ENCODE peak calls at places on chromosomes 1 and 21, in four cellular contexts. One of them, this sample, is unnamed. For H3K36me3, the result is how much of the 10 kb centered on the place peaks cover.

GRCh38 chr1:230682882-230683610 is 30.9 kb downstream of the AGT start:
- DNase-seq in psoas muscle: no peak
- DNase-seq in suprapubic skin: no peak
- DNase-seq in NT2/D1: no peak
- DNase-seq in this sample: no peak

GRCh38 chr1:53807916-53808315 is 30.2 kb downstream of the NDC1 start:
- DNase-seq in psoas muscle: no peak
- DNase-seq in suprapubic skin: no peak
- DNase-seq in NT2/D1: no peak
- DNase-seq in this sample: no peak

GRCh38 chr1:190124068-190124467 is 353.6 kb downstream of the BRINP3 start:
- DNase-seq in psoas muscle: no peak
- DNase-seq in suprapubic skin: no peak
- DNase-seq in NT2/D1: no peak
- DNase-seq in this sample: no peak

GRCh38 chr1:6041432-6042062 is 4.1 kb upstream of the KCNAB2 start:
- DNase-seq in psoas muscle: peak
- DNase-seq in suprapubic skin: no peak
- DNase-seq in NT2/D1: no peak
- DNase-seq in this sample: no peak

GRCh38 chr1:165573787-165574186 is 30.0 kb downstream of the LRRC52 start:
- DNase-seq in psoas muscle: no peak
- DNase-seq in suprapubic skin: no peak
- DNase-seq in NT2/D1: no peak
- DNase-seq in this sample: no peak

GRCh38 chr1:223350361-223350908 is 13.5 kb downstream of the SUSD4 start:
- DNase-seq in psoas muscle: no peak
- DNase-seq in suprapubic skin: no peak
- DNase-seq in NT2/D1: no peak
- DNase-seq in this sample: no peak

GRCh38 chr1:90262286-90262685 is 267.4 kb downstream of the ZNF326 start:
- DNase-seq in psoas muscle: no peak
- DNase-seq in suprapubic skin: no peak
- DNase-seq in NT2/D1: no peak
- DNase-seq in this sample: no peak

GRCh38 chr1:71252900-71253299 is 172.1 kb upstream of the ZRANB2 start:
- DNase-seq in psoas muscle: no peak
- DNase-seq in suprapubic skin: no peak
- DNase-seq in NT2/D1: no peak
- DNase-seq in this sample: no peak

GRCh38 chr1:78095618-78096416 is 50.1 kb downstream of the GIPC2 start:
- DNase-seq in psoas muscle: no peak
- DNase-seq in suprapubic skin: no peak
- DNase-seq in NT2/D1: no peak
- DNase-seq in this sample: no peak

GRCh38 chr21:15631342-15631741 is 98.4 kb upstream of the USP25 start:
- DNase-seq in psoas muscle: no peak
- DNase-seq in suprapubic skin: no peak
- DNase-seq in NT2/D1: no peak
- DNase-seq in this sample: no peak

GRCh38 chr1:232062967-232063366 is 436.4 kb downstream of the DISC1 start:
- DNase-seq in psoas muscle: no peak
- DNase-seq in suprapubic skin: no peak
- DNase-seq in NT2/D1: no peak
- DNase-seq in this sample: no peak

GRCh38 chr21:39313457-39314154 is at the start of gene BRWD1:
- DNase-seq in psoas muscle: peak
- DNase-seq in suprapubic skin: peak
- DNase-seq in NT2/D1: peak
- DNase-seq in this sample: no peak

GRCh38 chr1:58011978-58012377 is 534.5 kb downstream of the OMA1 start:
- DNase-seq in psoas muscle: no peak
- DNase-seq in suprapubic skin: no peak
- DNase-seq in NT2/D1: no peak
- DNase-seq in this sample: no peak

GRCh38 chr1:40317394-40318074 is 448 bp upstream of the COL9A2 start:
- DNase-seq in psoas muscle: no peak
- DNase-seq in suprapubic skin: no peak
- DNase-seq in NT2/D1: no peak
- DNase-seq in this sample: peak

GRCh38 chr1:57321776-57322175 is 102.1 kb downstream of the DAB1 start:
- DNase-seq in psoas muscle: no peak
- DNase-seq in suprapubic skin: no peak
- DNase-seq in NT2/D1: no peak
- DNase-seq in this sample: no peak

GRCh38 chr1:199054706-199055105 is 415.9 kb downstream of the PTPRC start:
- DNase-seq in psoas muscle: no peak
- DNase-seq in suprapubic skin: no peak
- DNase-seq in NT2/D1: no peak
- DNase-seq in this sample: no peak

GRCh38 chr1:150663322-150663721 is 33.6 kb downstream of the GOLPH3L start:
- DNase-seq in psoas muscle: no peak
- DNase-seq in suprapubic skin: no peak
- DNase-seq in NT2/D1: no peak
- DNase-seq in this sample: no peak

GRCh38 chr1:241627453-241628329 is 12.5 kb downstream of the CHML start:
- DNase-seq in psoas muscle: no peak
- DNase-seq in suprapubic skin: no peak
- DNase-seq in NT2/D1: no peak
- DNase-seq in this sample: no peak

GRCh38 chr1:59054172-59054571 is 242.7 kb upstream of the FGGY start:
- DNase-seq in psoas muscle: no peak
- DNase-seq in suprapubic skin: no peak
- DNase-seq in NT2/D1: no peak
- DNase-seq in this sample: no peak

GRCh38 chr1:25030674-25031589 is 100.9 kb upstream of the RUNX3 start:
- DNase-seq in psoas muscle: no peak
- DNase-seq in suprapubic skin: no peak
- DNase-seq in NT2/D1: no peak
- DNase-seq in this sample: no peak

GRCh38 chr1:199046618-199047017 is 407.8 kb downstream of the PTPRC start:
- DNase-seq in psoas muscle: no peak
- DNase-seq in suprapubic skin: no peak
- DNase-seq in NT2/D1: no peak
- DNase-seq in this sample: no peak

GRCh38 chr1:230087722-230088115 is 20.7 kb downstream of the GALNT2 start:
- DNase-seq in psoas muscle: no peak
- DNase-seq in suprapubic skin: no peak
- DNase-seq in NT2/D1: no peak
- DNase-seq in this sample: no peak

GRCh38 chr1:116477428-116477827 is 93.4 kb downstream of the CD58 start:
- DNase-seq in psoas muscle: no peak
- DNase-seq in suprapubic skin: no peak
- DNase-seq in NT2/D1: no peak
- DNase-seq in this sample: no peak

GRCh38 chr1:96487404-96487803 is 234.2 kb upstream of the PTBP2 start:
- DNase-seq in psoas muscle: no peak
- DNase-seq in suprapubic skin: no peak
- DNase-seq in NT2/D1: no peak
- DNase-seq in this sample: no peak

DNA sequence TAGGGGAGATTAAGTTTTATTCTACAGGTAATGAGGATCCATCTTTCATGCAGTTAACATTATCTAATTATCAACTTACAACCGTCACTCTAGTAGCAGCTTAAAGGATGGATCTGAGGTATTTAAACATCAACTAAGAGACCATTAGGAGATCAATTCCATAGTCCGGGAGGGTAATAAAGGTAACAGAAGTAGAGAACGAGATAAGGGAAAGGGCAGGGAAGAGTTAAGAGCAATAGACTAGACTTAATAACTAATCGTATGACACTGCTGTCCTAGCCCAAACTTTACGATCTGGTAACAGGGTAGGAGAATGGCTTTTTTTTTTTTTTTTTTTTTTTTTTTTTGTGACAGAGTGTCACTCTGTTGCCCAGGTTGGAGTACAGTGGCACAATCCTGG is 19.5 kb upstream of the CCDC17 start:
- DNase-seq in psoas muscle: no peak
- DNase-seq in suprapubic skin: no peak
- DNase-seq in NT2/D1: no peak
- DNase-seq in this sample: no peak
- H3K36me3 ChIP-seq in psoas muscle: under half
- H3K36me3 ChIP-seq in suprapubic skin: half or more
- H3K36me3 ChIP-seq in NT2/D1: half or more
- H3K36me3 ChIP-seq in this sample: under half

GRCh38 chr1:55129194-55129728 is 85.9 kb downstream of the USP24 start:
- DNase-seq in psoas muscle: peak
- DNase-seq in suprapubic skin: no peak
- DNase-seq in NT2/D1: no peak
- DNase-seq in this sample: no peak
- H3K36me3 ChIP-seq in psoas muscle: under half
- H3K36me3 ChIP-seq in suprapubic skin: half or more
- H3K36me3 ChIP-seq in NT2/D1: half or more
- H3K36me3 ChIP-seq in this sample: half or more

GRCh38 chr1:55070291-55070690 is 30.9 kb downstream of the PCSK9 start:
- DNase-seq in psoas muscle: no peak
- DNase-seq in suprapubic skin: no peak
- DNase-seq in NT2/D1: no peak
- DNase-seq in this sample: no peak
- H3K36me3 ChIP-seq in psoas muscle: under half
- H3K36me3 ChIP-seq in suprapubic skin: half or more
- H3K36me3 ChIP-seq in NT2/D1: half or more
- H3K36me3 ChIP-seq in this sample: under half

GRCh38 chr1:208026880-208027438 is 116.0 kb upstream of the CD34 start:
- DNase-seq in psoas muscle: no peak
- DNase-seq in suprapubic skin: no peak
- DNase-seq in NT2/D1: no peak
- DNase-seq in this sample: no peak
- H3K36me3 ChIP-seq in psoas muscle: under half
- H3K36me3 ChIP-seq in suprapubic skin: under half
- H3K36me3 ChIP-seq in NT2/D1: under half
- H3K36me3 ChIP-seq in this sample: under half

GRCh38 chr1:36350659-36351171 is 27.3 kb upstream of the EVA1B start:
- DNase-seq in psoas muscle: no peak
- DNase-seq in suprapubic skin: no peak
- DNase-seq in NT2/D1: no peak
- DNase-seq in this sample: no peak

GRCh38 chr1:36346741-36347370 is 23.4 kb upstream of the EVA1B start:
- DNase-seq in psoas muscle: no peak
- DNase-seq in suprapubic skin: no peak
- DNase-seq in NT2/D1: no peak
- DNase-seq in this sample: no peak

GRCh38 chr1:36351222-36351977 is 28.0 kb upstream of the EVA1B start:
- DNase-seq in psoas muscle: no peak
- DNase-seq in suprapubic skin: no peak
- DNase-seq in NT2/D1: no peak
- DNase-seq in this sample: no peak

GRCh38 chr1:36349839-36350238 is 26.4 kb upstream of the EVA1B start:
- DNase-seq in psoas muscle: no peak
- DNase-seq in suprapubic skin: no peak
- DNase-seq in NT2/D1: no peak
- DNase-seq in this sample: no peak

GRCh38 chr1:36349241-36349671 is 25.8 kb upstream of the EVA1B start:
- DNase-seq in psoas muscle: no peak
- DNase-seq in suprapubic skin: no peak
- DNase-seq in NT2/D1: no peak
- DNase-seq in this sample: no peak
- H3K36me3 ChIP-seq in psoas muscle: under half
- H3K36me3 ChIP-seq in suprapubic skin: half or more
- H3K36me3 ChIP-seq in NT2/D1: half or more
- H3K36me3 ChIP-seq in this sample: under half

GRCh38 chr1:48761411-48761810 is 15.3 kb downstream of the BEND5 start:
- DNase-seq in psoas muscle: no peak
- DNase-seq in suprapubic skin: no peak
- DNase-seq in NT2/D1: no peak
- DNase-seq in this sample: no peak
- H3K36me3 ChIP-seq in psoas muscle: under half
- H3K36me3 ChIP-seq in suprapubic skin: under half
- H3K36me3 ChIP-seq in NT2/D1: under half
- H3K36me3 ChIP-seq in this sample: under half